ENCODE peak calls at places on chromosome 21, in four cellular contexts. C, N, J and R are unnamed samples.

GRCh38 chr21:36082140-36082742 is 12.4 kb downstream of the CBR1 start:
- DNase-seq in J (no peak), C (no peak), N (no peak), R (no peak)

GRCh38 chr21:42063206-42063577 is 7.9 kb upstream of the UMODL1 start:
- DNase-seq in C (no peak), J (no peak), N (no peak), R (no peak)

GRCh38 chr21:13937236-13937635 is 273.5 kb downstream of the LIPI start:
- DNase-seq in J (no peak), C (no peak), N (no peak), R (peak; percentile 3)

GRCh38 chr21:31429500-31429899 is 85.4 kb upstream of the TIAM1 start:
- DNase-seq in J (no peak), N (no peak), C (no peak), R (no peak)

GRCh38 chr21:32337206-32337605 is 38.6 kb downstream of the MRAP start:
- DNase-seq in C (no peak), N (no peak), J (no peak), R (no peak)

GRCh38 chr21:29145354-29145782 is 14.9 kb downstream of the MAP3K7CL start:
- DNase-seq in J (peak; percentile 6), N (no peak), C (no peak), R (no peak)

GRCh38 chr21:38875694-38876492 is 70.2 kb downstream of the ETS2 start:
- DNase-seq in J (no peak), N (no peak), C (no peak), R (no peak)

GRCh38 chr21:46448108-46448507 is 10.6 kb upstream of the DIP2A start:
- DNase-seq in J (no peak), C (no peak), N (no peak), R (no peak)

GRCh38 chr21:44973598-44973997 is 33.8 kb downstream of the SLX9 start:
- DNase-seq in C (no peak), N (no peak), J (no peak), R (no peak)
- TF ChIP-seq ELF4 in C (no peak), N (no peak), J (no peak), R (no peak)

DNA sequence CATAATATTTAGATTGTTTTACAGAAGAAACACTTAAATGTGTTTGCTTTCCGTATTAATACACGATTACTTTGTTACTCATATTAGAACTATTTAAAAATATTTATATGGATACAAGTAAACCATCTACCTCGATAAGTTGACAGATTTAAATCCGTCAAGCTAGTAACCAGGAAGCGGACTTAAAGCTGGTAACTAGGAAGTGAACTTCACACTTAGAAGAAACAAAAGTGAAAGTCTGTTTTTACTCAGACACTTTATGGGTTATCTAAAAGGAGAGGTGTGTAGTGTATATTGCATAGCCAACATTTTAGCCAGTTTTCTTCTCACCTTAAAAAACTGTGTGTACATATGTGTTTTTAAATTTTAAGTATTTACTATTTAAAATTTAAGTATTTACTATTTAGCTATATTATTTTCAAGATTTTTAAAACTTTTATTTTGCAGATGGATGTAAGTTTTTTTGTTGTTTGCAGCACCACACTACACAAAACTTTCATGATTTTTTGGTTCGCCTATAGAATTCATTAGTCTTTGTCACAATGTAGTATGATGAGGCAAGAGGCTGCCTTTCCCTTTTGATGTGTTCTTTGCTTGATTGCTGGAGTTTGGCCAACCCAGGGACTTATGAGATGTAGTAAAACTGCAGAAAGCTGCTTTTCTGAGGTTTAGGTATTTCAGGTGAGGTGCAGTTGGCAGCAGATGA is 2.7 kb downstream of the USP25 start:
- DNase-seq in N (no peak), C (no peak), J (peak; percentile 55), R (no peak)
- TF ChIP-seq ELF4 in N (no peak), C (no peak), J (no peak), R (no peak)

DNA sequence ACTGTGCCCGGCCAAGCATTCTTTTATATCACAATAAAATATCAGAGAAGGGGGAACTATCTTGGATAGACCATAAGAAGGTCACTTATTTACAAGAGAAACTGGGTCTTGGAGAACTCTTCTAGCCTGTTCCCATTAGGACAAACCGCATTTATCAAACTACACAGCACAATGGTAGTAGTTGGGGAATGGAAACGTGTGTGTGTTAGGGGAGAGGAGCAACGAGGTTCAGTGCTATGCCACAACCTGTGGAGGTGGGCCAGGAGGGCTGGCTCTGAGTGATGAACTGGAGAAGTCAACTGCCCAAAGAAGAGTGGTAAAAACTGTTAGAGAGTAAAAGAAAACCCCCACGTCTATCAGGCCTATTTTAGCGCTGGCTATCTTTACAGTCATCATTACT is 1.6 kb downstream of the DONSON start:
- DNase-seq in N (no peak), J (no peak), C (no peak), R (no peak)
- TF ChIP-seq ELF4 in N (no peak), J (no peak), C (no peak), R (no peak)

GRCh38 chr21:25859264-25859931 is 124.6 kb downstream of the GABPA start:
- DNase-seq in J (no peak), N (no peak), C (no peak), R (no peak)

GRCh38 chr21:25855591-25855990 is 120.8 kb downstream of the GABPA start:
- DNase-seq in C (no peak), J (no peak), N (no peak), R (no peak)

GRCh38 chr21:25858328-25858727 is 123.6 kb downstream of the GABPA start:
- DNase-seq in N (no peak), C (no peak), J (no peak), R (no peak)

GRCh38 chr21:25862112-25862511 is 127.3 kb downstream of the GABPA start:
- DNase-seq in C (no peak), J (no peak), N (no peak), R (no peak)

DNA sequence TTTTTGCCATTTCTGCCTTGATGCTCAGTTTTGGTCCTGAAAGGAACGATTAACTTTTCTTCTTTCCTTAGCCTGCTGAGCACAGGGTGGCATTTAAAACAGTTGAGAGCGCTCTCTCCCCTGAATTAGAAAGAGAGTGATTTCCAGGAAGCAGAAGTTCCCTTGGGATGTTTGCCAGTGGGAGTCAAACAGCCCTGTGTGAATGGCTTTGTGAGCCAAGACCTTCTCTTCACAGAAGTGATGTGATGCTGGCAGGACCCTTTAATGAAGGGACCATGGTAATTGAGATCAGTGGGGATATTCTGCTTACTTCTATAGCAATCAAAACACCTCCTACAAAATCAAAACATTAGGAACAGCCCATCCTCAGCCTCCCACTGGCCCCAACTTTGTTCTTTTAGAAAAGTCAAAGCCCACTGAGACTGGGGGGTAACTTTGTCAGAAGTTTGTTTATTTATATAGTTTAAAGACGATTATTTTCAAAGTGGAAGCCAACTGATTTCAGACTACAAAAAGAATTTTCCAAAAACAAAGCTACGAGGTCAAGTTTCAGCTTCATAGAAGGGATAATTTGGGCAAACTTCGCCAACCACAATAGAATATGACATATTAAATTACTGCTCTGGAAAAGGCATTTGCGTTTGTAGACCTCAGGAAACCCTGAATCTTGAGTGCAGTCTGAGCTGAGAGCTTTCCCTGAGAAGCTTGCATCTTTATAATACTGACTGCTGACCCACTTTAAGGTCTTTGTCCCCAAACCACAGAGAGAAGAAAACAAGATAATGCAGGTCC is 122.7 kb downstream of the GABPA start:
- DNase-seq in C (no peak), N (no peak), J (no peak), R (no peak)
- TF ChIP-seq ELF4 in C (no peak), N (no peak), J (no peak), R (no peak)

GRCh38 chr21:18245493-18245967 is 897 bp downstream of the CHODL start:
- DNase-seq in J (peak; percentile 39), N (no peak), C (no peak), R (peak; percentile 30)
- TF ChIP-seq ELF4 in J (no peak), N (no peak), C (no peak), R (no peak)